ENCODE peak calls at places on chromosomes 1 and 21, in eight cellular contexts. U, M, G, X, V, C, I and O are unnamed samples.

GRCh38 chr1:153520818-153521476 is 14.8 kb downstream of the S100A6 start:
- DNase-seq in C (no peak), G (no peak), U (no peak), I (no peak), X (no peak), V (no peak), M (no peak), O (no peak)

GRCh38 chr1:113073457-113073950 is 506 bp downstream of the LRIG2 start:
- DNase-seq in I (no peak), X (peak; percentile 3), V (peak; percentile 72), M (peak; percentile 66), C (peak; percentile 55), G (peak; percentile 67), U (no peak), O (peak; percentile 69)

GRCh38 chr1:217140041-217140901 is 417.0 kb upstream of the ESRRG start:
- DNase-seq in C (no peak), I (no peak), X (no peak), U (no peak), M (no peak), G (peak; percentile 50), V (no peak), O (no peak)

GRCh38 chr1:43256675-43257570 is 12.9 kb upstream of the TMEM125 start:
- DNase-seq in G (peak; percentile 75), C (no peak), I (no peak), U (no peak), M (peak; percentile 84), V (peak; percentile 79), X (no peak), O (no peak)

GRCh38 chr1:117066367-117066766 is 6.2 kb downstream of the TTF2 start:
- DNase-seq in C (no peak), I (no peak), M (peak; percentile 14), V (no peak), G (no peak), U (no peak), X (no peak), O (no peak)

GRCh38 chr1:211478801-211479619 is 13.0 kb downstream of the RD3 start:
- DNase-seq in U (no peak), M (no peak), V (no peak), G (no peak), C (no peak), I (no peak), X (no peak), O (no peak)

GRCh38 chr1:245393694-245394093 is 238.9 kb downstream of the KIF26B start:
- DNase-seq in X (no peak), M (no peak), U (no peak), V (no peak), I (no peak), G (no peak), C (no peak), O (no peak)

GRCh38 chr1:162946701-162947100 is 85.7 kb upstream of the CCDC190 start:
- DNase-seq in X (no peak), G (no peak), U (no peak), I (no peak), M (no peak), V (no peak), C (no peak), O (no peak)

GRCh38 chr1:232655041-232655745 is 25.3 kb upstream of the SIPA1L2 start:
- DNase-seq in U (no peak), V (no peak), I (no peak), C (no peak), M (no peak), G (no peak), X (no peak), O (peak; percentile 64)

GRCh38 chr1:244212792-244213475 is 161.9 kb downstream of the ZBTB18 start:
- DNase-seq in U (no peak), V (no peak), X (no peak), M (no peak), G (no peak), C (no peak), I (no peak), O (no peak)

GRCh38 chr1:1630191-1630964 is 1.6 kb upstream of the MMP23B start:
- DNase-seq in U (no peak), C (peak; percentile 66), X (no peak), G (peak; percentile 72), I (no peak), V (peak; percentile 94), M (peak; percentile 86), O (peak; percentile 83)

GRCh38 chr1:53656062-53656915 is 82.7 kb downstream of the GLIS1 start:
- DNase-seq in M (no peak), C (peak; percentile 7), G (no peak), U (peak; percentile 75), V (peak; percentile 19), I (no peak), X (peak; percentile 95), O (peak; percentile 63)
- TF ChIP-seq CTCF in M (no peak), C (no peak), G (no peak), U (no peak), V (no peak), I (no peak), X (no peak), O (no peak)

DNA sequence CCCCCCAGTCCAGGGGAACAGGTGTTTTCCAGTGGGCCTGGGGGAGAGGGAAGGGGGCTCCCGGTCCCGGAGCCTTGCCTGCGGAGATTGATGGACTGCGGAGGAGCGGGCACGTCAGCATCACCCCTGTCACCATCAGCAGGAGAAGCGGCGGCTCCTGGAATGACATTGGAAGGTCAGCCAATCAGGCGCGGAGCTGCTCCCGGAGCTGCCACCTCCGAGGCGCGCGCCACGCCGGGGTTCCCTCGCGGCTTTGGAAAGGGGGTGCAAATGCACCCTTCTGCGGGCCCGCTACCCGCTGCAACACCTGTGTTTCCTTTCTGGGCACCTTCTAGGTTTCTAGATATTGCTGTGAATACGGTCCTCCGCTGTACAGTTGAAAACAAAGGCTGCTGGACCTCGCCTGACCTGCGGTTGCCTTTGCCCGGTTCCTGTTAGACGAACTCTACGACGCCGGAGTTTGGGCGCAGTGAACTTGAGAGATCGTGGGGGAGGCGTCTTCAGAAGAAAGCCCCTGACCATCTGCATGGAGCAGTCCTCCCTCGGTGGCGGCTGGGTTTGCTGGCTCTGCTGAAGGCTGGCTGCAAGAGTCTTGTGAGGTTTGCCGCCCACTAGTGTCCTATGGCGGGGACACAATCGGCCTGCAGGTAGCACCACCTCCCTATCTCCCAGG is 5.3 kb downstream of the DSCAM start:
- DNase-seq in M (no peak), C (no peak), I (peak; percentile 3), V (no peak), U (no peak), X (no peak), G (peak; percentile 48), O (no peak)
- H3K4me3 ChIP-seq in M (no peak overlapping the region), C (peak overlapping the region; percentile 7), I (peak overlapping the region; percentile 28), V (no peak overlapping the region), U (peak overlapping the region; percentile 51), X (no peak overlapping the region), G (peak overlapping the region; percentile 32), O (no peak overlapping the region)

GRCh38 chr1:59072017-59072947 is 224.6 kb upstream of the FGGY start:
- DNase-seq in V (no peak), U (no peak), X (no peak), M (peak; percentile 23), G (no peak), C (no peak), I (no peak), O (peak; percentile 50)
- TF ChIP-seq CTCF in V (no peak), U (no peak), X (no peak), M (no peak), G (no peak), C (no peak), I (no peak), O (peak; percentile 10)

DNA sequence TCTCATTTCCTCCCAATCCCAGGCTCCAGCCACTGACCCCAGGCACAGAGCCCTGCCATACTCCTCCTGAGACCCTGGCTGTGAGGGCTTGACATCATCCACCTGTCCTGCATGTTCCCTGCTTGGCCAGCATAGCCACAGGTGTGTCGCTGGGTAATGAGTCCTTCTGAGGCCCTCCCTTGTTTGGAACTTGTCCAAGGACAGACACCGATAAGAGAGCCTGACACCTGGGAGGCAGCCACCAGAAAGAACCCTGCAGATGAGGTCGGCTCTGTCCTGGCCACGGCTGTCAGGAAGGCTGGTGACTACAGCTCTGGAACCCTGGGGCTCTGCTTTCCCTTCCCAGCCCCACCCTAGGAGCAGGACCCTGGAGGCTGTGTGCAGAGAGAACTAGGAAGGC is 34.6 kb downstream of the TMEM63A start:
- DNase-seq in M (peak; percentile 76), I (no peak), X (no peak), V (peak; percentile 71), G (no peak), C (no peak), U (no peak), O (no peak)
- H3K4me3 ChIP-seq in M (no peak overlapping the region), I (no peak overlapping the region), X (no peak overlapping the region), V (no peak overlapping the region), G (no peak overlapping the region), C (no peak overlapping the region), U (no peak overlapping the region), O (no peak overlapping the region)

GRCh38 chr21:33231526-33231925 is 1.8 kb downstream of the IFNAR2 start:
- DNase-seq in V (no peak), G (no peak), U (no peak), X (no peak), M (no peak), C (no peak), I (no peak), O (no peak)

GRCh38 chr21:33230518-33231324 is 983 bp downstream of the IFNAR2 start:
- DNase-seq in M (peak; percentile 66), I (peak; percentile 40), C (peak; percentile 61), U (peak; percentile 28), V (peak; percentile 84), X (no peak), G (peak; percentile 60), O (peak; percentile 73)

GRCh38 chr21:33229099-33229775 is 501 bp upstream of the IFNAR2 start:
- DNase-seq in G (no peak), V (no peak), M (no peak), X (no peak), I (no peak), C (no peak), U (no peak), O (no peak)

GRCh38 chr21:33228455-33228854 is 1.3 kb upstream of the IFNAR2 start:
- DNase-seq in M (no peak), X (no peak), C (no peak), U (no peak), I (no peak), G (no peak), V (no peak), O (no peak)

GRCh38 chr21:33229776-33230517 is at the start of gene IFNAR2:
- DNase-seq in C (no peak), U (no peak), I (peak; percentile 72), M (peak; percentile 81), X (no peak), V (peak; percentile 88), G (peak; percentile 82), O (peak; percentile 53)
- TF ChIP-seq CTCF in C (no peak), U (no peak), I (no peak), M (no peak), X (no peak), V (no peak), G (no peak), O (no peak)

GRCh38 chr1:169108897-169109560 is 2.5 kb downstream of the ATP1B1 start:
- DNase-seq in I (no peak), G (no peak), M (peak; percentile 66), C (no peak), U (no peak), V (peak; percentile 63), X (peak; percentile 17), O (no peak)
- H3K4me3 ChIP-seq in I (peak overlapping the region; percentile 92), G (peak overlapping the region; percentile 95), M (peak overlapping the region; percentile 92), C (peak overlapping the region; percentile 69), U (no peak overlapping the region), V (peak overlapping the region; percentile 92), X (peak overlapping the region; percentile 80), O (no peak overlapping the region)